ENCODE peak calls at places on chromosome 14, in four cellular contexts. W, E, K and R are unnamed samples.

GRCh38 chr14:24054324-24054641 is 2.5 kb downstream of the CARMIL3 start:
- DNase-seq in W (no peak), E (no peak), K (no peak), R (no peak)

GRCh38 chr14:60250318-60251035 is 1.5 kb downstream of the PPM1A start:
- DNase-seq in W (no peak), E (peak; percentile 18), K (peak; percentile 18), R (no peak)

GRCh38 chr14:104657114-104657524 is 32.3 kb upstream of the INF2 start:
- DNase-seq in W (no peak), E (no peak), K (no peak), R (no peak)

GRCh38 chr14:61183486-61183885 is 97.7 kb downstream of the TMEM30B start:
- DNase-seq in W (no peak), E (peak; percentile 66), K (no peak), R (no peak)

GRCh38 chr14:73269729-73270651 is 32.7 kb downstream of the PAPLN start:
- DNase-seq in W (peak; percentile 46), E (peak; percentile 55), K (peak; percentile 39), R (no peak)

GRCh38 chr14:33393895-33394405 is 455.3 kb downstream of the NPAS3 start:
- DNase-seq in W (no peak), E (no peak), K (no peak), R (no peak)

GRCh38 chr14:23650506-23650905 is 14.3 kb downstream of the DHRS2 start:
- DNase-seq in W (no peak), E (no peak), K (no peak), R (no peak)

GRCh38 chr14:50675597-50675996 is 7.5 kb upstream of the SAV1 start:
- DNase-seq in W (no peak), E (no peak), K (no peak), R (no peak)

GRCh38 chr14:67575684-67576083 is 24.4 kb downstream of the PIGH start:
- DNase-seq in W (no peak), E (no peak), K (no peak), R (no peak)

GRCh38 chr14:53022593-53022992 is 71.7 kb upstream of the FERMT2 start:
- DNase-seq in W (no peak), E (no peak), K (no peak), R (no peak)

GRCh38 chr14:22460461-22461195 is 128.4 kb downstream of the DAD1 start:
- DNase-seq in W (no peak), E (peak; percentile 14), K (no peak), R (no peak)

GRCh38 chr14:100131181-100131580 is 28.3 kb downstream of the DEGS2 start:
- DNase-seq in W (peak; percentile 56), E (no peak), K (no peak), R (no peak)

GRCh38 chr14:99619873-99620834 is 16.1 kb upstream of the CCDC85C start:
- DNase-seq in W (no peak), E (peak; percentile 66), K (no peak), R (no peak)

GRCh38 chr14:103516426-103517171 is 6.0 kb downstream of the CKB start:
- DNase-seq in W (no peak), E (no peak), K (no peak), R (no peak)

GRCh38 chr14:54637270-54637669 is 70.3 kb downstream of the SAMD4A start:
- DNase-seq in W (no peak), E (no peak), K (no peak), R (peak; percentile 42)

GRCh38 chr14:67365476-67365875 is 5.3 kb downstream of the EIF2S1 start:
- DNase-seq in W (no peak), E (no peak), K (no peak), R (no peak)

GRCh38 chr14:92982941-92983340 is 60.0 kb downstream of the CHGA start:
- DNase-seq in W (no peak), E (no peak), K (no peak), R (no peak)

DNA sequence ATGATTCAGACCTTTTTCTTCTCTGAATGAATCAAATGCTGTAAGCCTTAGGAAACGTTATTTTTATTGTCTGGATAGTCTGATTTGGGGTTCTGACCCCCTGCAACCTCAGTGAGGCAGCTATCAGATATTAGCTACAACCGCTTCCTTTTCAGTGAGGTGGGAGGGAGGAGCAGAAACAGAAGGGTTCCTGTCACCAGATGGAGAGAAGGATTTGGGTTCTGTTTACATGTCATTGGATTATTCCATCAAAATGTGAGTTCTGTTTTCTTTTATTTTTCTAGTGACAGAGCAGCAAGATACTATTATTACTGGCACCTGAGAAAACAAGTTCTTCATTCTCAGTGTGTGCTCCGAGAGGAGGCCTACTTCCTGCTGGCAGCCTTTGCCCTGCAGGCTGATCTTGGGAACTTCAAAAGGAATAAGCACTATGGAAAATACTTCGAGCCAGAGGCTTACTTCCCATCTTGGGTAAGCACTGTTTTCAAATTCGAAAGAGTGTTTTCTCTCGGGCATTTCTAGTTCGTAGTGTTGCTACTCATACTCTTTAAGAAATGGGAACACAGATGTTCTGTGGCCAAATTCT is 52.8 kb downstream of the FRMD6 start:
- DNase-seq in W (no peak), E (no peak), K (no peak), R (no peak)
- TF ChIP-seq CTCF in W (no peak), E (no peak), K (no peak), R (no peak)

GRCh38 chr14:87547536-87547935 is 445.4 kb downstream of the GALC start:
- DNase-seq in W (no peak), E (no peak), K (no peak), R (no peak)
- TF ChIP-seq CTCF in W (no peak), E (no peak), K (no peak), R (no peak)

GRCh38 chr14:69091695-69092094 is 61.2 kb downstream of the DCAF5 start:
- DNase-seq in W (no peak), E (no peak), K (no peak), R (no peak)

GRCh38 chr14:69096766-69097475 is 56.0 kb downstream of the DCAF5 start:
- DNase-seq in W (no peak), E (no peak), K (no peak), R (no peak)

GRCh38 chr14:69094481-69094880 is 58.4 kb downstream of the DCAF5 start:
- DNase-seq in W (no peak), E (no peak), K (no peak), R (no peak)

GRCh38 chr14:69092840-69093422 is 60.0 kb downstream of the DCAF5 start:
- DNase-seq in W (no peak), E (no peak), K (no peak), R (no peak)

GRCh38 chr14:69093551-69094421 is 59.1 kb downstream of the DCAF5 start:
- DNase-seq in W (no peak), E (peak; percentile 77), K (no peak), R (no peak)
- TF ChIP-seq CTCF in W (no peak), E (no peak), K (no peak), R (no peak)

GRCh38 chr14:56751471-56751870 is 58.8 kb downstream of the OTX2 start:
- DNase-seq in W (no peak), E (no peak), K (no peak), R (no peak)
- TF ChIP-seq CTCF in W (no peak), E (no peak), K (no peak), R (no peak)